ENCODE peak calls at places on chromosomes 4 and X, in nine cellular contexts. A is cardiac muscle cell, Q is GM12865, T is fibroblast of lung, P is fibroblast of the aortic adventitia, C is psoas muscle, F is bronchial epithelial cell, L is fibroblast of pulmonary artery, M is fibroblast of mammary gland. J is an unnamed sample.

GRCh38 chr4:30917946-30918345 is 197.8 kb downstream of the PCDH7 start:
- DNase-seq in A (no peak), Q (no peak), T (no peak), P (no peak), C (no peak), F (no peak), L (no peak), M (no peak), J (no peak)

GRCh38 chr4:36088542-36088941 is 155.8 kb downstream of the ARAP2 start:
- DNase-seq in A (peak), Q (no peak), T (peak), P (no peak), C (no peak), F (no peak), L (no peak), M (no peak), J (peak)

GRCh38 chr4:106985830-106986229 is 50.3 kb downstream of the DKK2 start:
- DNase-seq in A (no peak), Q (no peak), T (peak), P (no peak), C (no peak), F (peak), L (no peak), M (peak), J (peak)

GRCh38 chr4:1712216-1713002 is at the start of gene SLBP:
- DNase-seq in A (peak), Q (peak), T (peak), P (peak), C (peak), F (peak), L (peak), M (peak), J (peak)

GRCh38 chr4:110623710-110624015 is 786 bp upstream of the PITX2 start:
- DNase-seq in A (no peak), Q (no peak), T (no peak), P (no peak), C (no peak), F (no peak), L (no peak), M (no peak), J (no peak)

GRCh38 chr4:118759481-118759880 is 74.3 kb downstream of the METTL14 start:
- DNase-seq in A (no peak), Q (no peak), T (no peak), P (no peak), C (no peak), F (no peak), L (no peak), M (no peak), J (no peak)

GRCh38 chr4:3501126-3501824 is 30.9 kb downstream of the LRPAP1 start:
- DNase-seq in A (no peak), Q (no peak), T (no peak), P (no peak), C (no peak), F (no peak), L (no peak), M (no peak), J (no peak)

GRCh38 chr4:15702941-15703403 is at the start of gene BST1:
- DNase-seq in A (no peak), Q (peak), T (peak), P (peak), C (peak), F (peak), L (peak), M (peak), J (no peak)

GRCh38 chr4:102501176-102501634 is at the start of gene NFKB1:
- DNase-seq in A (peak), Q (peak), T (peak), P (peak), C (peak), F (peak), L (peak), M (peak), J (peak)

GRCh38 chr4:7687006-7687405 is 252.3 kb upstream of the PSAPL1 start:
- DNase-seq in A (no peak), Q (no peak), T (no peak), P (no peak), C (peak), F (no peak), L (no peak), M (no peak), J (no peak)
- TF ChIP-seq CTCF in A (no peak), Q (no peak), T (no peak), P (no peak), C (no peak), F (no peak), L (no peak), M (no peak), J (no peak)

DNA sequence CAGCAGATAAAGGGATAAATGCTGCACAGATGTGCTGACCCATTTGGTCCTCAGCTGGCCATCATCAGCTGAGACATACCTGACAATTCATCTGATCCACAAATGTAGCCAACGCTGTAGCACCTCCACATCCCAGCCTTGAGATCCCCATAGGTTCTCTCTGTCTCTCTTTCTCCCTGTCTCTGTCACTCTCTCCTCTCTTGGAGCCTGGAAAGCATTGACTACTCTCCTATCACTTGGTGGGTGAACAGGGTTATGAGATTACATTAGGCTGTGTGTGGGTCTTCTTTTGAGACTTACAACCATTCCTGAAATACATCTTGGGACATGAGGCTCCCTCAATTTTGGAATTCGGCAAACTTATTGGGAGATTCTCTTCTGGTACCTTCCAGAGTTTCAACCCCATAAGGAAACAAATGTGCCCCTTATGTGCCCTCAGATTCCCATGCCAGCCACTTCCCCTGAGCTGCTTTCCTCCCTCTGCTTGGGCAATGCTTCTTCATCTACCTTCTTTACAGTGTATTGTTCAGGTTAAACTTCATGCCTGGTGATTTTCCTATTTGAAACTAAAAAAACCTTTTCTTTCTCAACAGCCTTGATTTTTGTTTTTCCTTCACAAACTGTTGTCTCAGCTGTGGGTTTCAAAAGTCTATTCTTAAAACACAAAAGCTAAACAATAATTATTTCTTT is 29.1 kb upstream of the FGF2 start:
- DNase-seq in A (no peak), Q (no peak), T (no peak), P (no peak), C (no peak), F (no peak), L (no peak), M (no peak), J (no peak)
- H3K4me3 ChIP-seq in A (no peak), Q (no peak), T (no peak), P (no peak), C (peak), F (no peak), L (no peak), M (no peak), J (no peak)

GRCh38 chr4:120838784-120839183 is 83.7 kb downstream of the PRDM5 start:
- DNase-seq in A (no peak), Q (no peak), T (no peak), P (no peak), C (peak), F (no peak), L (no peak), M (no peak), J (no peak)
- TF ChIP-seq CTCF in A (no peak), Q (no peak), T (no peak), P (no peak), C (no peak), F (no peak), L (no peak), M (no peak), J (no peak)

DNA sequence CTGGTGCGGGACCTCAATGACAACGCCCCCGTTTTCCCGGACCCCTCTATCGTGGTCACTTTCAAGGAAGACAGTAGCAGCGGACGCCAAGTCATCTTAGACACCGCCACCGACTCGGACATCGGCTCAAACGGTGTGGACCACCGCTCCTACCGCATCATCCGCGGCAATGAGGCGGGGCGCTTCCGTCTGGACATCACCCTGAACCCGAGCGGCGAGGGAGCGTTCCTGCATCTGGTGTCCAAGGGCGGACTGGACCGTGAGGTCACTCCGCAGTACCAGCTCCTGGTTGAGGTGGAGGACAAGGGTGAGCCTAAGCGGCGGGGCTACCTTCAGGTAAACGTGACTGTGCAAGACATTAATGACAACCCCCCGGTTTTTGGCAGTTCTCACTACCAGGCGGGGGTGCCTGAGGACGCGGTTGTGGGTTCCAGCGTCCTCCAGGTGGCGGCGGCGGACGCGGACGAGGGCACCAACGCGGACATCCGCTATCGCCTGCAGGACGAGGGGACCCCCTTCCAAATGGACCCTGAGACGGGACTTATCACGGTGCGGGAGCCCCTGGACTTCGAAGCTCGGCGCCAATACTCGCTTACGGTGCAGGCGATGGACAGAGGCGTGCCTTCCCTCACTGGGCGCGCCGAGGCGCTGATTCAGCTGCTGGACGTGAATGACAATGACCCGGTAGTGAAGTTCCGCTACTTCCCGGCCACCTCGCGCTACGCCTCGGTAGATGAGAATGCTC is 2.2 kb downstream of the FAT4 start:
- DNase-seq in A (peak), Q (no peak), T (peak), P (peak), C (peak), F (peak), L (peak), M (peak), J (no peak)
- H3K4me3 ChIP-seq in A (peak), Q (no peak), T (peak), P (peak), C (peak), F (peak), L (peak), M (peak), J (peak)

DNA sequence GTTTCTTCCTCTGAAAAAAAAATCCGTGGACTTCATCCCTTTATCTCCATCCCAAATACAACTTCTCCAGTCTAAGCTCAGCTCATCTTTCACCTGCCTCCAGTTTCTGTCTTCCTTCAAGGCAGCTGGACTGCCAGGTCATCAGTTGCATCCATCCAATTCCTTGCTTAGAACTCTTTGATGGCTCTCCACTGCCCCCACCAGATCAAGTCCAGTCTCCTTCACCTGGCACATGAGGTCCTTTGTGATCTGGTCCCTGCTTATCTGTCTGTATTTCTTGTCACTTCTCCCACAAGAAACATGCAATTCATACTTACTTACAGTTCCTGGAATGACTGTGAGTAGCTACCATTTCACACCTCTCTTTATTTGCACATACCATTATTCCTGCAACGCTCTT is 33.8 kb downstream of the OTUD6A start:
- DNase-seq in A (peak), Q (no peak), T (no peak), P (peak), C (no peak), F (peak), L (peak), M (peak), J (no peak)
- TF ChIP-seq CTCF in A (peak), Q (no peak), T (peak), P (peak), C (no peak), F (peak), L (peak), M (peak), J (no peak)

DNA sequence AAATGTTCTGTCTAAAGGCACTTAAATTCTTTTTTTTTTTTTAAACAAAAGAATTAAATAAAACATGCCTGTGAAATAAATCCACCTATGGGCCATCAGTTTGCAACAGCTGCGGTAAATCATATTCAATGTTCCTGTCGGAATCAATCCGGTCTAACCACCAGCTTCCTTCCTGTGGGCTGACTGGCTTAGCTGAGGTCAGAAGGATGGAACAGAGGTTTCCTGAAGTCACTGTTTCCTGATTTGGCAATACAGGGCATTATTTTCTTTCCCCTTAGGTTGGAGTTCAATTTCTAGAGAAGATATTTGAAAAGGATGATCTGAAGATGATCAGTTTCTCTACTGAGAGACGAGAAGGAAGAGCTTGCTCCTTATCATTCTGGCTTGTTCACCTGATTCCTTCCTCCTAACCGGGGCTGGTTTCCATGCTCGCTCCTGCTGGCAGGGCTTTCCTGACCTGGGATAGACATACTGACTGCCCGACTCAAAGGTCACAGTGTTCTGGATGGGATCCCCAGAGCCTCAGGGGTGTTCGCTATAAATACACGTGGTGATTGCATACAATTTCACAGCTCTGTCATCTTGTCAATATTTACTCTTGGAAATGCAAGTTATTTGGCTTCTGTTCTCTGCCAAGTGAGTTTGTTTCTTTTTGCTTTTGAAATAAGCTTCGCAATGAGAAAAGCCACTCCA is 21.7 kb downstream of the PDLIM3 start:
- DNase-seq in A (no peak), Q (peak), T (peak), P (no peak), C (peak), F (peak), L (peak), M (peak), J (no peak)
- H3K4me3 ChIP-seq in A (no peak), Q (no peak), T (no peak), P (no peak), C (no peak), F (no peak), L (no peak), M (no peak), J (no peak)

DNA sequence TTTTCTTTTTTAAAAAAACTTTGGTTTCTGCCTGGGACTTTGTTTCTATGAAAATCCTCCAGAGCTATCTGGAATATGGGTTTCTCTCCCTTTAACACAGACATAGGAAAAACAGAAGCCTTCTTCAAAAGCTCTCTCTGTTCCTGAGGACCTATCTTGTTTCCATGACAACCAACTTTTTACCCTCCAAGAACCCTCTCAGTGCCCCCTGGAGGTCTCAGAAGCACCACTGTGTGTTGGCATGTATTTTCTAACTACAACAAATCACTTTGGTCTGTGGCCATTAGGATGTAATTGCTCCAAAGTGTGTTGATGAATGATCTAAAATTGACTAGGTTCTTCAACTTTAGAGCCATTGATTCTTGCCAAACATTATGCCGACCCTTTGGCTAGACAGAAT is 1331.6 kb downstream of the ADGRL3 start:
- DNase-seq in A (no peak), Q (peak), T (no peak), P (no peak), C (no peak), F (no peak), L (no peak), M (no peak), J (no peak)
- TF ChIP-seq CTCF in A (no peak), Q (no peak), T (no peak), P (no peak), C (no peak), F (no peak), L (no peak), M (no peak), J (no peak)

GRCh38 chrX:15956684-15957083 is 102.1 kb upstream of the AP1S2 start:
- DNase-seq in A (no peak), Q (no peak), T (peak), P (no peak), C (no peak), F (peak), L (peak), M (peak), J (no peak)
- H3K4me3 ChIP-seq in A (no peak), Q (no peak), T (no peak), P (no peak), C (no peak), F (no peak), L (no peak), M (no peak), J (no peak)

GRCh38 chr4:61588621-61589020 is 388.5 kb downstream of the ADGRL3 start:
- DNase-seq in A (no peak), Q (no peak), T (no peak), P (no peak), C (no peak), F (peak), L (no peak), M (no peak), J (no peak)

GRCh38 chr4:61590881-61591280 is 390.8 kb downstream of the ADGRL3 start:
- DNase-seq in A (no peak), Q (no peak), T (no peak), P (no peak), C (no peak), F (peak), L (no peak), M (no peak), J (no peak)
- TF ChIP-seq CTCF in A (peak), Q (no peak), T (no peak), P (peak), C (no peak), F (no peak), L (peak), M (no peak), J (no peak)

GRCh38 chr4:26992657-26993361 is 132.2 kb downstream of the STIM2 start:
- DNase-seq in A (peak), Q (peak), T (peak), P (peak), C (no peak), F (peak), L (peak), M (peak), J (peak)
- H3K4me3 ChIP-seq in A (no peak), Q (peak), T (no peak), P (no peak), C (no peak), F (no peak), L (no peak), M (no peak), J (no peak)

J was measured in astrocyte of the cerebellum.